ENCODE peak calls at places on chromosome 22, in nine cellular contexts. One of them, this sample, is unnamed.

GRCh38 chr22:36077261-36077660 is 48.6 kb upstream of the RBFOX2 start:
- DNase-seq in progenitor cell of endocrine pancreas: no peak
- DNase-seq in heart right ventricle: no peak
- DNase-seq in GM10248: no peak
- DNase-seq in stimulated activated CD4-positive, alpha-beta T cell treated with anti-CD3 and anti-CD28 coated beads, Interleukin-12 subunit alpha, Interleukin-12 subunit beta, amount 100 ng/mL, for 4 hours: no peak
- DNase-seq in T-helper 9 cell: no peak
- DNase-seq in stimulated activated CD8-positive, alpha-beta memory T cell treated with anti-CD3 and anti-CD28 coated beads, Interleukin-4, amount 100 ng/mL, for 1 hour: no peak
- DNase-seq in uterus: no peak
- DNase-seq in NCI-H446: no peak
- DNase-seq in this sample: peak

GRCh38 chr22:49815641-49816071 is 12.0 kb downstream of the BRD1 start:
- DNase-seq in progenitor cell of endocrine pancreas: no peak
- DNase-seq in heart right ventricle: no peak
- DNase-seq in GM10248: no peak
- DNase-seq in stimulated activated CD4-positive, alpha-beta T cell treated with anti-CD3 and anti-CD28 coated beads, Interleukin-12 subunit alpha, Interleukin-12 subunit beta, amount 100 ng/mL, for 4 hours: no peak
- DNase-seq in T-helper 9 cell: no peak
- DNase-seq in stimulated activated CD8-positive, alpha-beta memory T cell treated with anti-CD3 and anti-CD28 coated beads, Interleukin-4, amount 100 ng/mL, for 1 hour: no peak
- DNase-seq in uterus: no peak
- DNase-seq in NCI-H446: no peak
- DNase-seq in this sample: no peak

GRCh38 chr22:46024136-46024840 is 47.3 kb upstream of the WNT7B start:
- DNase-seq in progenitor cell of endocrine pancreas: no peak
- DNase-seq in heart right ventricle: no peak
- DNase-seq in GM10248: no peak
- DNase-seq in stimulated activated CD4-positive, alpha-beta T cell treated with anti-CD3 and anti-CD28 coated beads, Interleukin-12 subunit alpha, Interleukin-12 subunit beta, amount 100 ng/mL, for 4 hours: no peak
- DNase-seq in T-helper 9 cell: no peak
- DNase-seq in stimulated activated CD8-positive, alpha-beta memory T cell treated with anti-CD3 and anti-CD28 coated beads, Interleukin-4, amount 100 ng/mL, for 1 hour: no peak
- DNase-seq in uterus: peak
- DNase-seq in NCI-H446: no peak
- DNase-seq in this sample: no peak

GRCh38 chr22:17890245-17890671 is 116.0 kb upstream of the BID start:
- DNase-seq in progenitor cell of endocrine pancreas: no peak
- DNase-seq in heart right ventricle: no peak
- DNase-seq in GM10248: no peak
- DNase-seq in stimulated activated CD4-positive, alpha-beta T cell treated with anti-CD3 and anti-CD28 coated beads, Interleukin-12 subunit alpha, Interleukin-12 subunit beta, amount 100 ng/mL, for 4 hours: no peak
- DNase-seq in T-helper 9 cell: no peak
- DNase-seq in stimulated activated CD8-positive, alpha-beta memory T cell treated with anti-CD3 and anti-CD28 coated beads, Interleukin-4, amount 100 ng/mL, for 1 hour: no peak
- DNase-seq in uterus: no peak
- DNase-seq in NCI-H446: no peak
- DNase-seq in this sample: no peak

GRCh38 chr22:46002757-46003270 is 25.9 kb upstream of the WNT7B start:
- DNase-seq in progenitor cell of endocrine pancreas: no peak
- DNase-seq in heart right ventricle: no peak
- DNase-seq in GM10248: no peak
- DNase-seq in stimulated activated CD4-positive, alpha-beta T cell treated with anti-CD3 and anti-CD28 coated beads, Interleukin-12 subunit alpha, Interleukin-12 subunit beta, amount 100 ng/mL, for 4 hours: no peak
- DNase-seq in T-helper 9 cell: no peak
- DNase-seq in stimulated activated CD8-positive, alpha-beta memory T cell treated with anti-CD3 and anti-CD28 coated beads, Interleukin-4, amount 100 ng/mL, for 1 hour: no peak
- DNase-seq in uterus: no peak
- DNase-seq in NCI-H446: no peak
- DNase-seq in this sample: no peak

GRCh38 chr22:24805790-24806662 is at the start of gene SGSM1:
- DNase-seq in progenitor cell of endocrine pancreas: peak
- DNase-seq in heart right ventricle: peak
- DNase-seq in GM10248: peak
- DNase-seq in stimulated activated CD4-positive, alpha-beta T cell treated with anti-CD3 and anti-CD28 coated beads, Interleukin-12 subunit alpha, Interleukin-12 subunit beta, amount 100 ng/mL, for 4 hours: peak
- DNase-seq in T-helper 9 cell: peak
- DNase-seq in stimulated activated CD8-positive, alpha-beta memory T cell treated with anti-CD3 and anti-CD28 coated beads, Interleukin-4, amount 100 ng/mL, for 1 hour: peak
- DNase-seq in uterus: peak
- DNase-seq in NCI-H446: peak
- DNase-seq in this sample: peak

GRCh38 chr22:42805998-42806481 is 51.0 kb downstream of the ARFGAP3 start:
- DNase-seq in progenitor cell of endocrine pancreas: no peak
- DNase-seq in heart right ventricle: no peak
- DNase-seq in GM10248: no peak
- DNase-seq in stimulated activated CD4-positive, alpha-beta T cell treated with anti-CD3 and anti-CD28 coated beads, Interleukin-12 subunit alpha, Interleukin-12 subunit beta, amount 100 ng/mL, for 4 hours: no peak
- DNase-seq in T-helper 9 cell: no peak
- DNase-seq in stimulated activated CD8-positive, alpha-beta memory T cell treated with anti-CD3 and anti-CD28 coated beads, Interleukin-4, amount 100 ng/mL, for 1 hour: no peak
- DNase-seq in uterus: no peak
- DNase-seq in NCI-H446: no peak
- DNase-seq in this sample: no peak

GRCh38 chr22:17098379-17098819 is 13.6 kb downstream of the IL17RA start:
- DNase-seq in progenitor cell of endocrine pancreas: no peak
- DNase-seq in heart right ventricle: no peak
- DNase-seq in GM10248: no peak
- DNase-seq in stimulated activated CD4-positive, alpha-beta T cell treated with anti-CD3 and anti-CD28 coated beads, Interleukin-12 subunit alpha, Interleukin-12 subunit beta, amount 100 ng/mL, for 4 hours: no peak
- DNase-seq in T-helper 9 cell: no peak
- DNase-seq in stimulated activated CD8-positive, alpha-beta memory T cell treated with anti-CD3 and anti-CD28 coated beads, Interleukin-4, amount 100 ng/mL, for 1 hour: no peak
- DNase-seq in uterus: no peak
- DNase-seq in NCI-H446: no peak
- DNase-seq in this sample: no peak

GRCh38 chr22:35633520-35633919 is 14.7 kb upstream of the APOL6 start:
- DNase-seq in progenitor cell of endocrine pancreas: no peak
- DNase-seq in heart right ventricle: no peak
- DNase-seq in GM10248: no peak
- DNase-seq in stimulated activated CD4-positive, alpha-beta T cell treated with anti-CD3 and anti-CD28 coated beads, Interleukin-12 subunit alpha, Interleukin-12 subunit beta, amount 100 ng/mL, for 4 hours: no peak
- DNase-seq in T-helper 9 cell: no peak
- DNase-seq in stimulated activated CD8-positive, alpha-beta memory T cell treated with anti-CD3 and anti-CD28 coated beads, Interleukin-4, amount 100 ng/mL, for 1 hour: no peak
- DNase-seq in uterus: no peak
- DNase-seq in NCI-H446: no peak
- DNase-seq in this sample: no peak

GRCh38 chr22:17477401-17477833 is 85.9 kb upstream of the SLC25A18 start:
- DNase-seq in progenitor cell of endocrine pancreas: no peak
- DNase-seq in heart right ventricle: peak
- DNase-seq in GM10248: no peak
- DNase-seq in stimulated activated CD4-positive, alpha-beta T cell treated with anti-CD3 and anti-CD28 coated beads, Interleukin-12 subunit alpha, Interleukin-12 subunit beta, amount 100 ng/mL, for 4 hours: no peak
- DNase-seq in T-helper 9 cell: no peak
- DNase-seq in stimulated activated CD8-positive, alpha-beta memory T cell treated with anti-CD3 and anti-CD28 coated beads, Interleukin-4, amount 100 ng/mL, for 1 hour: no peak
- DNase-seq in uterus: peak
- DNase-seq in NCI-H446: no peak
- DNase-seq in this sample: no peak

GRCh38 chr22:17792854-17793434 is 18.7 kb upstream of the BID start:
- DNase-seq in progenitor cell of endocrine pancreas: no peak
- DNase-seq in heart right ventricle: no peak
- DNase-seq in GM10248: no peak
- DNase-seq in stimulated activated CD4-positive, alpha-beta T cell treated with anti-CD3 and anti-CD28 coated beads, Interleukin-12 subunit alpha, Interleukin-12 subunit beta, amount 100 ng/mL, for 4 hours: no peak
- DNase-seq in T-helper 9 cell: no peak
- DNase-seq in stimulated activated CD8-positive, alpha-beta memory T cell treated with anti-CD3 and anti-CD28 coated beads, Interleukin-4, amount 100 ng/mL, for 1 hour: no peak
- DNase-seq in uterus: no peak
- DNase-seq in NCI-H446: no peak
- DNase-seq in this sample: no peak

GRCh38 chr22:26893034-26893710 is 235.8 kb downstream of the MIAT start:
- DNase-seq in progenitor cell of endocrine pancreas: no peak
- DNase-seq in heart right ventricle: no peak
- DNase-seq in GM10248: no peak
- DNase-seq in stimulated activated CD4-positive, alpha-beta T cell treated with anti-CD3 and anti-CD28 coated beads, Interleukin-12 subunit alpha, Interleukin-12 subunit beta, amount 100 ng/mL, for 4 hours: no peak
- DNase-seq in T-helper 9 cell: no peak
- DNase-seq in stimulated activated CD8-positive, alpha-beta memory T cell treated with anti-CD3 and anti-CD28 coated beads, Interleukin-4, amount 100 ng/mL, for 1 hour: no peak
- DNase-seq in uterus: no peak
- DNase-seq in NCI-H446: peak
- DNase-seq in this sample: no peak

GRCh38 chr22:18067548-18068341 is 10.0 kb upstream of the PEX26 start:
- DNase-seq in progenitor cell of endocrine pancreas: no peak
- DNase-seq in heart right ventricle: no peak
- DNase-seq in GM10248: no peak
- DNase-seq in stimulated activated CD4-positive, alpha-beta T cell treated with anti-CD3 and anti-CD28 coated beads, Interleukin-12 subunit alpha, Interleukin-12 subunit beta, amount 100 ng/mL, for 4 hours: no peak
- DNase-seq in T-helper 9 cell: no peak
- DNase-seq in stimulated activated CD8-positive, alpha-beta memory T cell treated with anti-CD3 and anti-CD28 coated beads, Interleukin-4, amount 100 ng/mL, for 1 hour: no peak
- DNase-seq in uterus: no peak
- DNase-seq in NCI-H446: no peak
- DNase-seq in this sample: no peak

GRCh38 chr22:28883917-28884753 is 763 bp downstream of the ZNRF3 start:
- DNase-seq in progenitor cell of endocrine pancreas: peak
- DNase-seq in heart right ventricle: peak
- DNase-seq in GM10248: peak
- DNase-seq in stimulated activated CD4-positive, alpha-beta T cell treated with anti-CD3 and anti-CD28 coated beads, Interleukin-12 subunit alpha, Interleukin-12 subunit beta, amount 100 ng/mL, for 4 hours: peak
- DNase-seq in T-helper 9 cell: peak
- DNase-seq in stimulated activated CD8-positive, alpha-beta memory T cell treated with anti-CD3 and anti-CD28 coated beads, Interleukin-4, amount 100 ng/mL, for 1 hour: no peak
- DNase-seq in uterus: peak
- DNase-seq in NCI-H446: peak
- DNase-seq in this sample: no peak

GRCh38 chr22:37048133-37048532 is 3.4 kb upstream of the KCTD17 start:
- DNase-seq in progenitor cell of endocrine pancreas: no peak
- DNase-seq in heart right ventricle: peak
- DNase-seq in GM10248: no peak
- DNase-seq in stimulated activated CD4-positive, alpha-beta T cell treated with anti-CD3 and anti-CD28 coated beads, Interleukin-12 subunit alpha, Interleukin-12 subunit beta, amount 100 ng/mL, for 4 hours: no peak
- DNase-seq in T-helper 9 cell: no peak
- DNase-seq in stimulated activated CD8-positive, alpha-beta memory T cell treated with anti-CD3 and anti-CD28 coated beads, Interleukin-4, amount 100 ng/mL, for 1 hour: no peak
- DNase-seq in uterus: no peak
- DNase-seq in NCI-H446: no peak
- DNase-seq in this sample: no peak

GRCh38 chr22:39466228-39467006 is 9.6 kb downstream of the MGAT3 start:
- DNase-seq in progenitor cell of endocrine pancreas: no peak
- DNase-seq in heart right ventricle: no peak
- DNase-seq in GM10248: no peak
- DNase-seq in stimulated activated CD4-positive, alpha-beta T cell treated with anti-CD3 and anti-CD28 coated beads, Interleukin-12 subunit alpha, Interleukin-12 subunit beta, amount 100 ng/mL, for 4 hours: no peak
- DNase-seq in T-helper 9 cell: no peak
- DNase-seq in stimulated activated CD8-positive, alpha-beta memory T cell treated with anti-CD3 and anti-CD28 coated beads, Interleukin-4, amount 100 ng/mL, for 1 hour: no peak
- DNase-seq in uterus: no peak
- DNase-seq in NCI-H446: no peak
- DNase-seq in this sample: no peak

GRCh38 chr22:23098718-23099524 is 28.6 kb downstream of the GNAZ start:
- DNase-seq in progenitor cell of endocrine pancreas: no peak
- DNase-seq in heart right ventricle: peak
- DNase-seq in GM10248: no peak
- DNase-seq in stimulated activated CD4-positive, alpha-beta T cell treated with anti-CD3 and anti-CD28 coated beads, Interleukin-12 subunit alpha, Interleukin-12 subunit beta, amount 100 ng/mL, for 4 hours: no peak
- DNase-seq in T-helper 9 cell: no peak
- DNase-seq in stimulated activated CD8-positive, alpha-beta memory T cell treated with anti-CD3 and anti-CD28 coated beads, Interleukin-4, amount 100 ng/mL, for 1 hour: no peak
- DNase-seq in uterus: peak
- DNase-seq in NCI-H446: peak
- DNase-seq in this sample: peak

GRCh38 chr22:37485714-37486223 is 415 bp downstream of the MFNG start:
- DNase-seq in progenitor cell of endocrine pancreas: no peak
- DNase-seq in heart right ventricle: no peak
- DNase-seq in GM10248: peak
- DNase-seq in stimulated activated CD4-positive, alpha-beta T cell treated with anti-CD3 and anti-CD28 coated beads, Interleukin-12 subunit alpha, Interleukin-12 subunit beta, amount 100 ng/mL, for 4 hours: peak
- DNase-seq in T-helper 9 cell: no peak
- DNase-seq in stimulated activated CD8-positive, alpha-beta memory T cell treated with anti-CD3 and anti-CD28 coated beads, Interleukin-4, amount 100 ng/mL, for 1 hour: no peak
- DNase-seq in uterus: no peak
- DNase-seq in NCI-H446: no peak
- DNase-seq in this sample: no peak

GRCh38 chr22:37416806-37417205 is 10.5 kb downstream of the ELFN2 start:
- DNase-seq in progenitor cell of endocrine pancreas: no peak
- DNase-seq in heart right ventricle: no peak
- DNase-seq in GM10248: no peak
- DNase-seq in stimulated activated CD4-positive, alpha-beta T cell treated with anti-CD3 and anti-CD28 coated beads, Interleukin-12 subunit alpha, Interleukin-12 subunit beta, amount 100 ng/mL, for 4 hours: no peak
- DNase-seq in T-helper 9 cell: no peak
- DNase-seq in stimulated activated CD8-positive, alpha-beta memory T cell treated with anti-CD3 and anti-CD28 coated beads, Interleukin-4, amount 100 ng/mL, for 1 hour: no peak
- DNase-seq in uterus: no peak
- DNase-seq in NCI-H446: no peak
- DNase-seq in this sample: no peak

GRCh38 chr22:19290400-19291217 is 910 bp downstream of the CLTCL1 start:
- DNase-seq in progenitor cell of endocrine pancreas: no peak
- DNase-seq in heart right ventricle: peak
- DNase-seq in GM10248: no peak
- DNase-seq in stimulated activated CD4-positive, alpha-beta T cell treated with anti-CD3 and anti-CD28 coated beads, Interleukin-12 subunit alpha, Interleukin-12 subunit beta, amount 100 ng/mL, for 4 hours: no peak
- DNase-seq in T-helper 9 cell: no peak
- DNase-seq in stimulated activated CD8-positive, alpha-beta memory T cell treated with anti-CD3 and anti-CD28 coated beads, Interleukin-4, amount 100 ng/mL, for 1 hour: no peak
- DNase-seq in uterus: no peak
- DNase-seq in NCI-H446: no peak
- DNase-seq in this sample: no peak

GRCh38 chr22:18156878-18157713 is 7.1 kb downstream of the USP18 start:
- DNase-seq in progenitor cell of endocrine pancreas: peak
- DNase-seq in heart right ventricle: peak
- DNase-seq in GM10248: peak
- DNase-seq in stimulated activated CD4-positive, alpha-beta T cell treated with anti-CD3 and anti-CD28 coated beads, Interleukin-12 subunit alpha, Interleukin-12 subunit beta, amount 100 ng/mL, for 4 hours: peak
- DNase-seq in T-helper 9 cell: peak
- DNase-seq in stimulated activated CD8-positive, alpha-beta memory T cell treated with anti-CD3 and anti-CD28 coated beads, Interleukin-4, amount 100 ng/mL, for 1 hour: no peak
- DNase-seq in uterus: peak
- DNase-seq in NCI-H446: peak
- DNase-seq in this sample: no peak

GRCh38 chr22:27032121-27032761 is 374.9 kb downstream of the MIAT start:
- DNase-seq in progenitor cell of endocrine pancreas: no peak
- DNase-seq in heart right ventricle: peak
- DNase-seq in GM10248: no peak
- DNase-seq in stimulated activated CD4-positive, alpha-beta T cell treated with anti-CD3 and anti-CD28 coated beads, Interleukin-12 subunit alpha, Interleukin-12 subunit beta, amount 100 ng/mL, for 4 hours: no peak
- DNase-seq in T-helper 9 cell: no peak
- DNase-seq in stimulated activated CD8-positive, alpha-beta memory T cell treated with anti-CD3 and anti-CD28 coated beads, Interleukin-4, amount 100 ng/mL, for 1 hour: no peak
- DNase-seq in uterus: no peak
- DNase-seq in NCI-H446: peak
- DNase-seq in this sample: peak

GRCh38 chr22:38467904-38468760 is at the start of gene KDELR3:
- DNase-seq in progenitor cell of endocrine pancreas: no peak
- DNase-seq in heart right ventricle: peak
- DNase-seq in GM10248: peak
- DNase-seq in stimulated activated CD4-positive, alpha-beta T cell treated with anti-CD3 and anti-CD28 coated beads, Interleukin-12 subunit alpha, Interleukin-12 subunit beta, amount 100 ng/mL, for 4 hours: peak
- DNase-seq in T-helper 9 cell: peak
- DNase-seq in stimulated activated CD8-positive, alpha-beta memory T cell treated with anti-CD3 and anti-CD28 coated beads, Interleukin-4, amount 100 ng/mL, for 1 hour: peak
- DNase-seq in uterus: peak
- DNase-seq in NCI-H446: no peak
- DNase-seq in this sample: no peak

GRCh38 chr22:39917776-39918493 is 17.1 kb downstream of the GRAP2 start:
- DNase-seq in progenitor cell of endocrine pancreas: no peak
- DNase-seq in heart right ventricle: no peak
- DNase-seq in GM10248: no peak
- DNase-seq in stimulated activated CD4-positive, alpha-beta T cell treated with anti-CD3 and anti-CD28 coated beads, Interleukin-12 subunit alpha, Interleukin-12 subunit beta, amount 100 ng/mL, for 4 hours: no peak
- DNase-seq in T-helper 9 cell: no peak
- DNase-seq in stimulated activated CD8-positive, alpha-beta memory T cell treated with anti-CD3 and anti-CD28 coated beads, Interleukin-4, amount 100 ng/mL, for 1 hour: no peak
- DNase-seq in uterus: no peak
- DNase-seq in NCI-H446: peak
- DNase-seq in this sample: no peak

This sample was measured in C1 segment of cervical spinal cord.